ENCODE peak calls at places on chromosomes 16 and 17, in ten cellular contexts. Z is cardiac muscle cell; E is pons; O is HTR-8/SVneo; F is body of pancreas; A is activated T-helper 1 cell treated with anti-CD3 and anti-CD28 coated beads, Interleukin-12 subunit alpha, Interleukin-12 subunit beta, Interleukin-2, Interleukin-4 antibody, amounts not matched to agents 30 ng/mL and 10 ng/mL and 1 ng/mL, durations not matched to agents 14 hours and 24 hours and 36 hours; I is activated CD4-positive, alpha-beta T cell treated with anti-CD3 and anti-CD28 coated beads for 48 hours; R is brain microvascular endothelial cell; H is GM13976; B is NCI-H524. V is an unnamed sample.

GRCh38 chr17:82647593-82648164 is 565 bp downstream of the WDR45B start:
- DNase-seq in Z (peak; percentile 15), E (no peak), O (peak; percentile 40), F (peak; percentile 37), A (peak; percentile 43), I (peak; percentile 57), R (no peak), H (peak; percentile 64), B (no peak), V (peak; percentile 40)

GRCh38 chr17:78125138-78125913 is 3.2 kb downstream of the TMC6 start:
- DNase-seq in Z (no peak), E (no peak), O (no peak), F (no peak), A (no peak), I (peak; percentile 52), R (no peak), H (no peak), B (no peak), V (no peak)

GRCh38 chr17:46814446-46814845 is 4.0 kb downstream of the WNT3 start:
- DNase-seq in Z (no peak), E (no peak), O (no peak), F (no peak), A (no peak), I (no peak), R (no peak), H (no peak), B (no peak), V (no peak)

GRCh38 chr16:3022697-3023414 is 886 bp downstream of the HCFC1R1 start:
- DNase-seq in Z (peak; percentile 68), E (no peak), O (no peak), F (no peak), A (no peak), I (peak; percentile 56), R (peak; percentile 15), H (no peak), B (no peak), V (no peak)

GRCh38 chr17:32323784-32324590 is 18.0 kb downstream of the C17orf75 start:
- DNase-seq in Z (no peak), E (no peak), O (no peak), F (peak; percentile 56), A (peak; percentile 52), I (peak; percentile 45), R (peak; percentile 9), H (no peak), B (no peak), V (no peak)

GRCh38 chr16:87881327-87882200 is 12.3 kb upstream of the SLC7A5 start:
- DNase-seq in Z (no peak), E (no peak), O (no peak), F (no peak), A (no peak), I (no peak), R (no peak), H (no peak), B (peak; percentile 76), V (no peak)

GRCh38 chr16:53282328-53282727 is 151.9 kb upstream of the RBL2 start:
- DNase-seq in Z (no peak), E (no peak), O (no peak), F (no peak), A (no peak), I (no peak), R (no peak), H (no peak), B (no peak), V (no peak)

GRCh38 chr17:67021718-67022450 is 22.5 kb upstream of the CACNG1 start:
- DNase-seq in Z (no peak), E (no peak), O (no peak), F (no peak), A (no peak), I (no peak), R (no peak), H (no peak), B (no peak), V (no peak)

V was measured in natural killer cell.